ENCODE peak calls at places on chromosomes 4 and X, in nine cellular contexts. X is CD4-positive, alpha-beta T cell; G is OCI-LY7; S is breast epithelium; P is brain microvascular endothelial cell; W is spleen; N is heart right ventricle; Y is right atrium auricular region; E is fibroblast of pulmonary artery. L is an unnamed sample.

GRCh38 chr4:119585771-119586170 is 42.8 kb downstream of the PDE5A start:
- DNase-seq in X (no peak), G (no peak), S (no peak), P (no peak), W (no peak), N (no peak), Y (no peak), E (no peak), L (no peak)

GRCh38 chrX:136162827-136163427 is 15.6 kb downstream of the FHL1 start:
- DNase-seq in X (peak; percentile 34), G (peak; percentile 42), S (no peak), P (peak; percentile 38), W (no peak), N (peak; percentile 49), Y (peak; percentile 74), E (peak; percentile 64), L (no peak)

GRCh38 chr4:136203199-136203598 is 1329.1 kb downstream of the PCDH18 start:
- DNase-seq in X (no peak), G (no peak), S (no peak), P (no peak), W (peak; percentile 20), N (no peak), Y (no peak), E (no peak), L (no peak)

GRCh38 chr4:142940614-142941013 is 94.5 kb upstream of the INPP4B start:
- DNase-seq in X (no peak), G (no peak), S (no peak), P (no peak), W (no peak), N (peak; percentile 5), Y (no peak), E (no peak), L (no peak)

GRCh38 chr4:165199722-165200121 is 7.6 kb upstream of the KLHL2 start:
- DNase-seq in X (no peak), G (no peak), S (peak; percentile 78), P (no peak), W (no peak), N (no peak), Y (no peak), E (no peak), L (no peak)

GRCh38 chr4:113981591-113981990 is 2.1 kb upstream of the ARSJ start:
- DNase-seq in X (no peak), G (no peak), S (no peak), P (no peak), W (no peak), N (no peak), Y (no peak), E (peak; percentile 28), L (no peak)

GRCh38 chr4:157706134-157706533 is 466.7 kb downstream of the GASK1B start:
- DNase-seq in X (no peak), G (no peak), S (no peak), P (no peak), W (no peak), N (no peak), Y (no peak), E (no peak), L (peak; percentile 17)

GRCh38 chr4:135464311-135464710 is 1262.7 kb upstream of the PABPC4L start:
- DNase-seq in X (no peak), G (no peak), S (no peak), P (no peak), W (no peak), N (no peak), Y (no peak), E (no peak), L (no peak)

GRCh38 chr4:123878976-123879375 is 482.4 kb downstream of the SPRY1 start:
- DNase-seq in X (no peak), G (no peak), S (no peak), P (no peak), W (no peak), N (no peak), Y (no peak), E (no peak), L (no peak)

DNA sequence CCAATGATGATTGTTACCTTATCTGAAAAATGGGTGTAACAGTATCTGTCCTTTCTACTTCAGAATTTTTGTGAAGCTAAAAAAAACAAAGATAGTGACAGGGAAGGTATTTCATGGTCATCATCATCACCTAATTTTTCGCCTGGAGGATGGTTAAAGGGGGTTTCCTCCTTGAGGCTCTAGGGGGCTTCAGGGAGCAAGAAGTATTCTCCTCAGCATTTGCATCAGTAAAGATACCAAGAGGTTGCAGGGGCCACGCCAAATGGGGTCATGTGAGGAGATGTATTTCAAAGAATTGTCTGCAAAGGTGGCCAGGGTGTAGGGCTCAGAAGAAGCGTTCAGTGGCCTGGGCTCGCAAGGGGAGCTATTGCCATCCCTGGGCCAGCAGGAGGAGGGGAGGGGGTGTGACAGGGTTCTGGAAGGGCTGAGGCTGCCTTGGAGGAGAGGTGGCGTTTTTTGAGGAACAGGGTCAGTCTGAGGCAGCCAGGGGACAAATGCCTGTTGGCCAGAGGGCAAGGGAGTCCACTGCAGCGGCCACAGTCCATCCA is 7.3 kb upstream of the NSG1 start:
- DNase-seq in X (no peak), G (peak; percentile 18), S (no peak), P (no peak), W (no peak), N (no peak), Y (no peak), E (no peak), L (no peak)
- TF ChIP-seq CTCF in X (no peak), G (peak; percentile 52), S (no peak), P (no peak), W (no peak), N (no peak), Y (no peak), E (no peak), L (peak; percentile 5)

DNA sequence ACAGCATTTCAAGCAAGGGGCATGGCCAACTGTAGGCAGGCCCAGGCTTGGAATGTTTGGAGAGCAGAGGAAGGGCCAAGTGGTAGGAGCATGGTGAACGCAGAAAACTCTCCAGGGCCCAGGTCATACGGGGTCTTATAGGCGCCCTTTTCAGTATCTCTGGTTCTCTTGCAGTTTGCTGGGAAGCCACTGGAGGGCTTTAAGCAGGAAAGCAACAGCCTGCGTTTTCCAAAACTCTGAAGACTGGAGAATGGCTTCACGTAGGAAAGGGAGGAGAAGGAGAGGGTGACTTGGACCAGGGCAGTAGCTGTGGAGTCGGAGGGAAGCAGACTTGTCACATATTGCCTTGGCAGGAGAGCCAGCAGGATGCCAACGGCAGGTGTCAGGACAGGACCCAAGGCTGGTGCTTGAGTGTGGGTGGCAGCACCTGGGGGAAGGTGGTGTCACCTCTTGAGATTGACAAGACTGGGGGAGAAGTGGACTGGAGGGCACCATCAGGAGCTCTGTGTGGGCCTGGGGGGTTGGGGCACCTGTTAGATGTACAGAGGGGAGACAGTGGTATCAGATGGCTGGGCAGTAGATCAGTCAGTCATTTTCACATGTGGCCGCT is 21.9 kb downstream of the TKTL1 start:
- DNase-seq in X (no peak), G (peak; percentile 21), S (no peak), P (no peak), W (peak; percentile 71), N (peak; percentile 17), Y (no peak), E (peak; percentile 38), L (no peak)
- TF ChIP-seq CTCF in X (peak; percentile 22), G (peak; percentile 71), S (peak; percentile 29), P (peak; percentile 71), W (no peak), N (peak; percentile 44), Y (peak; percentile 59), E (peak; percentile 55), L (peak; percentile 22)

GRCh38 chr4:12036450-12036849 is 607.8 kb upstream of the HS3ST1 start:
- DNase-seq in X (no peak), G (no peak), S (no peak), P (no peak), W (no peak), N (peak; percentile 31), Y (no peak), E (peak; percentile 64), L (no peak)

DNA sequence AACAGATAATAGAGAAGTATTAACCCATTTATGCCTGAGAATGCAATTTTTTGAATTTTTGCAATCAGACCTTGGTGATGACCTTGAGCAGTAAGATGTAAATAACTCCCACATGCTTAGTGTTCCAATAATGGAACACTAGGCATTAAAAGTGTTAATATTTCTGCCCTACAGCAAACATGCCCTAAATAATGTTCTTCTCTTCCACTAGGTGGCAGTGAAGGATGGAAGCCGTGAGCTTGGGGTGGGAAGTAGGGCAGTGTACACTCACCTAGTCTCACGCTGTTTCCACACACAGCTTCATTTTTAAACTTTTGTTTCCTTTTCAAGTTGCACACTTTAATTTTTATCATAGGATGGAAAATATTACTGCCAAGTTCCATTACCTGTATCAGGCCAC is 613.1 kb upstream of the HS3ST1 start:
- DNase-seq in X (no peak), G (no peak), S (no peak), P (no peak), W (no peak), N (no peak), Y (no peak), E (peak; percentile 35), L (no peak)
- TF ChIP-seq CTCF in X (no peak), G (peak; percentile 54), S (no peak), P (no peak), W (no peak), N (peak; percentile 40), Y (peak; percentile 66), E (peak; percentile 32), L (peak; percentile 28)

DNA sequence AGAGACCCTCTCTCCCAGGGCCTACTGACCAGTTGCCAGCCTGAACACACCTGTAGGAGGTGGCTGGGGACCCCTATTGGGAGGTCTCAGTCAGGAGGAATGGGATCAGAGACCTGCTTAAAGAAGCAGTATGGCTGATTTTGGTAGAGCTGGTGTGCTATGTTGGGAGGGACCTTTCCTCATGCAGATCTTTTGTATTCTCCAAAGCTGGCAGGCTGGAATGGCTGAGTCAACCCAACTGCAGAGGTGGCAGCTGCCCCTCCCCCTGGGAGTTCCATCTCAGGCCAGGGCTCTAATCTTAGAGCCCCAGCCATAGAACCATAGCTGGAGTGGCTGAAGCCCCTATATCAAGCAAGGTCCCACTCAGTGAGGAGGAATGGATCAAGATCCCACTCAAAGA is 279.3 kb upstream of the BMP3 start:
- DNase-seq in X (no peak), G (no peak), S (no peak), P (no peak), W (peak; percentile 38), N (no peak), Y (no peak), E (no peak), L (no peak)
- TF ChIP-seq CTCF in X (no peak), G (no peak), S (no peak), P (no peak), W (no peak), N (no peak), Y (no peak), E (no peak), L (no peak)

GRCh38 chrX:71100581-71101505 is 5.2 kb downstream of the FOXO4 start:
- DNase-seq in X (peak; percentile 8), G (no peak), S (no peak), P (no peak), W (peak; percentile 74), N (no peak), Y (no peak), E (no peak), L (no peak)
- TF ChIP-seq CTCF in X (no peak), G (peak; percentile 28), S (no peak), P (no peak), W (no peak), N (no peak), Y (no peak), E (no peak), L (no peak)

L was measured in D721Med.